ENCODE peak calls at places on chromosomes 5 and 9, in seven cellular contexts. S is ELF-1; O is stimulated activated CD4-positive, alpha-beta T cell treated with anti-CD3 and anti-CD28 coated beads, Interleukin-2, amount 100 ng/mL, for 48 hours; J is mesothelial cell of epicardium; N is mesenchymal stem cell; R is activated T-helper 1 cell treated with anti-CD3 and anti-CD28 coated beads, Interleukin-12 subunit alpha, Interleukin-12 subunit beta, Interleukin-2, Interleukin-4 antibody, amounts not matched to agents 30 ng/mL and 10 ng/mL and 1 ng/mL, durations not matched to agents 14 hours and 24 hours and 36 hours; F is fibroblast of lung. V is an unnamed sample.

GRCh38 chr9:2596003-2596402 is 25.6 kb upstream of the VLDLR start:
- DNase-seq in S (no peak), O (no peak), J (no peak), N (no peak), R (no peak), F (no peak), V (no peak)

GRCh38 chr5:126544087-126544740 is 50.8 kb downstream of the ALDH7A1 start:
- DNase-seq in S (peak; percentile 40), O (peak; percentile 13), J (no peak), N (peak; percentile 48), R (no peak), F (no peak), V (peak; percentile 50)

GRCh38 chr9:88092699-88093359 is 45.4 kb downstream of the SPATA31C2 start:
- DNase-seq in S (peak; percentile 29), O (no peak), J (no peak), N (peak; percentile 88), R (no peak), F (peak; percentile 12), V (no peak)

GRCh38 chr5:142432961-142433360 is 108.1 kb upstream of the SPRY4 start:
- DNase-seq in S (peak; percentile 36), O (peak; percentile 31), J (no peak), N (no peak), R (peak; percentile 56), F (peak; percentile 18), V (no peak)

GRCh38 chr5:54214747-54215146 is 95.6 kb downstream of the ARL15 start:
- DNase-seq in S (no peak), O (no peak), J (no peak), N (no peak), R (no peak), F (no peak), V (peak; percentile 18)

GRCh38 chr9:14652729-14653377 is 40.4 kb downstream of the ZDHHC21 start:
- DNase-seq in S (peak; percentile 8), O (no peak), J (no peak), N (peak; percentile 48), R (no peak), F (peak; percentile 10), V (peak; percentile 43)

GRCh38 chr9:124602632-124603031 is 95.4 kb upstream of the NR5A1 start:
- DNase-seq in S (no peak), O (no peak), J (no peak), N (no peak), R (no peak), F (no peak), V (no peak)

GRCh38 chr5:85479849-85480248 is 1095.2 kb upstream of the EDIL3 start:
- DNase-seq in S (no peak), O (no peak), J (no peak), N (no peak), R (no peak), F (no peak), V (no peak)

GRCh38 chr9:127955294-127956015 is 17.8 kb upstream of the DPM2 start:
- DNase-seq in S (peak; percentile 81), O (peak; percentile 72), J (no peak), N (no peak), R (peak; percentile 56), F (peak; percentile 41), V (peak; percentile 51)

GRCh38 chr5:124740991-124741583 is 5.4 kb downstream of the ZNF608 start:
- DNase-seq in S (no peak), O (no peak), J (no peak), N (peak; percentile 43), R (no peak), F (peak; percentile 90), V (no peak)

GRCh38 chr9:98973546-98973921 is 29.8 kb downstream of the COL15A1 start:
- DNase-seq in S (no peak), O (no peak), J (no peak), N (no peak), R (no peak), F (no peak), V (no peak)

GRCh38 chr9:91815896-91816295 is 134.1 kb downstream of the ROR2 start:
- DNase-seq in S (no peak), O (no peak), J (no peak), N (no peak), R (no peak), F (no peak), V (no peak)

GRCh38 chr9:85290019-85290418 is 451.7 kb downstream of the AGTPBP1 start:
- DNase-seq in S (no peak), O (no peak), J (no peak), N (no peak), R (no peak), F (no peak), V (no peak)

GRCh38 chr5:6080436-6080835 is 297.9 kb downstream of the MED10 start:
- DNase-seq in S (no peak), O (no peak), J (no peak), N (no peak), R (no peak), F (no peak), V (no peak)

GRCh38 chr9:76528642-76529190 is 69.7 kb downstream of the GCNT1 start:
- DNase-seq in S (no peak), O (no peak), J (no peak), N (no peak), R (no peak), F (no peak), V (no peak)

GRCh38 chr9:115691097-115691496 is 462.5 kb upstream of the PAPPA start:
- DNase-seq in S (no peak), O (no peak), J (no peak), N (peak; percentile 99), R (no peak), F (peak; percentile 98), V (no peak)

GRCh38 chr5:136042156-136042555 is 13.4 kb downstream of the TGFBI start:
- DNase-seq in S (no peak), O (no peak), J (no peak), N (no peak), R (no peak), F (no peak), V (no peak)

V was measured in neural progenitor cell.